ENCODE peak calls at places on chromosomes 1 and 21, in five cellular contexts. One of them, this sample, is unnamed.
A peak's percentile ranks its signal among the peaks of the same experiment; 100 is the strongest.

GRCh38 chr1:117656202-117656641 is 50.4 kb downstream of the TENT5C start:
- DNase-seq in A549: no peak
- DNase-seq in K562: peak; percentile 80
- DNase-seq in WTC11: no peak
- DNase-seq in HepG2: no peak
- DNase-seq in this sample: peak; percentile 73

GRCh38 chr1:33336580-33336979 is 15.7 kb upstream of the A3GALT2 start:
- DNase-seq in A549: no peak
- DNase-seq in K562: no peak
- DNase-seq in WTC11: no peak
- DNase-seq in HepG2: no peak
- DNase-seq in this sample: no peak

GRCh38 chr1:231272880-231273279 is 31.9 kb downstream of the GNPAT start:
- DNase-seq in A549: no peak
- DNase-seq in K562: no peak
- DNase-seq in WTC11: no peak
- DNase-seq in HepG2: no peak
- DNase-seq in this sample: no peak

GRCh38 chr1:172278478-172278877 is 142.0 kb upstream of the C1orf105 start:
- DNase-seq in A549: no peak
- DNase-seq in K562: no peak
- DNase-seq in WTC11: no peak
- DNase-seq in HepG2: no peak
- DNase-seq in this sample: no peak

GRCh38 chr1:153544453-153545066 is 1.0 kb downstream of the S100A4 start:
- DNase-seq in A549: no peak
- DNase-seq in K562: no peak
- DNase-seq in WTC11: no peak
- DNase-seq in HepG2: no peak
- DNase-seq in this sample: no peak

GRCh38 chr21:42931560-42932235 is 6.3 kb upstream of the ERVH48-1 start:
- DNase-seq in A549: no peak
- DNase-seq in K562: no peak
- DNase-seq in WTC11: no peak
- DNase-seq in HepG2: no peak
- DNase-seq in this sample: no peak

GRCh38 chr1:23111600-23112535 is 56.8 kb downstream of the LUZP1 start:
- DNase-seq in A549: no peak
- DNase-seq in K562: no peak
- DNase-seq in WTC11: no peak
- DNase-seq in HepG2: no peak
- DNase-seq in this sample: no peak

GRCh38 chr1:248858096-248858890 is 592 bp downstream of the ZNF692 start:
- DNase-seq in A549: peak; percentile 76
- DNase-seq in K562: peak; percentile 87
- DNase-seq in WTC11: peak; percentile 81
- DNase-seq in HepG2: peak; percentile 63
- DNase-seq in this sample: no peak

GRCh38 chr1:231667883-231668506 is 41.4 kb downstream of the DISC1 start:
- DNase-seq in A549: no peak
- DNase-seq in K562: no peak
- DNase-seq in WTC11: no peak
- DNase-seq in HepG2: no peak
- DNase-seq in this sample: no peak

GRCh38 chr21:35046880-35047229 is 2.2 kb downstream of the RUNX1 start:
- DNase-seq in A549: no peak
- DNase-seq in K562: no peak
- DNase-seq in WTC11: no peak
- DNase-seq in HepG2: peak; percentile 5
- DNase-seq in this sample: no peak

GRCh38 chr1:112337028-112337531 is 58.9 kb upstream of the CTTNBP2NL start:
- DNase-seq in A549: peak; percentile 44
- DNase-seq in K562: peak; percentile 59
- DNase-seq in WTC11: peak; percentile 44
- DNase-seq in HepG2: peak; percentile 13
- DNase-seq in this sample: no peak

GRCh38 chr1:32894681-32895080 is 6.5 kb downstream of the TMEM54 start:
- DNase-seq in A549: no peak
- DNase-seq in K562: no peak
- DNase-seq in WTC11: no peak
- DNase-seq in HepG2: no peak
- DNase-seq in this sample: no peak

GRCh38 chr1:87115317-87115885 is 201.0 kb downstream of the HS2ST1 start:
- DNase-seq in A549: no peak
- DNase-seq in K562: no peak
- DNase-seq in WTC11: no peak
- DNase-seq in HepG2: no peak
- DNase-seq in this sample: no peak

GRCh38 chr1:198030682-198031081 is 113.5 kb downstream of the LHX9 start:
- DNase-seq in A549: no peak
- DNase-seq in K562: no peak
- DNase-seq in WTC11: no peak
- DNase-seq in HepG2: no peak
- DNase-seq in this sample: no peak

GRCh38 chr1:19010995-19011696 is 54.7 kb upstream of the IFFO2 start:
- DNase-seq in A549: peak; percentile 69
- DNase-seq in K562: peak; percentile 18
- DNase-seq in WTC11: no peak
- DNase-seq in HepG2: peak; percentile 95
- DNase-seq in this sample: peak; percentile 43

GRCh38 chr1:22658385-22659163 is 5.5 kb downstream of the C1QB start:
- DNase-seq in A549: peak; percentile 32
- DNase-seq in K562: no peak
- DNase-seq in WTC11: no peak
- DNase-seq in HepG2: no peak
- DNase-seq in this sample: no peak

GRCh38 chr1:218686258-218686657 is 341.1 kb downstream of the TGFB2 start:
- DNase-seq in A549: no peak
- DNase-seq in K562: no peak
- DNase-seq in WTC11: no peak
- DNase-seq in HepG2: no peak
- DNase-seq in this sample: no peak

GRCh38 chr1:218679391-218679790 is 334.3 kb downstream of the TGFB2 start:
- DNase-seq in A549: no peak
- DNase-seq in K562: no peak
- DNase-seq in WTC11: no peak
- DNase-seq in HepG2: no peak
- DNase-seq in this sample: no peak

GRCh38 chr1:218679988-218680743 is 335.0 kb downstream of the TGFB2 start:
- DNase-seq in A549: no peak
- DNase-seq in K562: no peak
- DNase-seq in WTC11: no peak
- DNase-seq in HepG2: no peak
- DNase-seq in this sample: no peak

GRCh38 chr1:218683224-218683623 is 338.1 kb downstream of the TGFB2 start:
- DNase-seq in A549: no peak
- DNase-seq in K562: no peak
- DNase-seq in WTC11: no peak
- DNase-seq in HepG2: no peak
- DNase-seq in this sample: no peak
- TF ChIP-seq ESRRA in A549: no peak
- TF ChIP-seq ESRRA in K562: no peak
- TF ChIP-seq ESRRA in WTC11: no peak
- TF ChIP-seq ESRRA in HepG2: no peak
- TF ChIP-seq ESRRA in this sample: no peak

GRCh38 chr1:68173283-68174172 is 58.8 kb downstream of the WLS start:
- DNase-seq in A549: no peak
- DNase-seq in K562: no peak
- DNase-seq in WTC11: no peak
- DNase-seq in HepG2: no peak
- DNase-seq in this sample: no peak
- TF ChIP-seq ESRRA in A549: no peak
- TF ChIP-seq ESRRA in K562: no peak
- TF ChIP-seq ESRRA in WTC11: no peak
- TF ChIP-seq ESRRA in HepG2: no peak
- TF ChIP-seq ESRRA in this sample: no peak

GRCh38 chr1:41532206-41532975 is 47.9 kb upstream of the EDN2 start:
- DNase-seq in A549: no peak
- DNase-seq in K562: no peak
- DNase-seq in WTC11: no peak
- DNase-seq in HepG2: no peak
- DNase-seq in this sample: no peak

GRCh38 chr1:41528726-41529605 is 44.5 kb upstream of the EDN2 start:
- DNase-seq in A549: no peak
- DNase-seq in K562: no peak
- DNase-seq in WTC11: no peak
- DNase-seq in HepG2: no peak
- DNase-seq in this sample: no peak

GRCh38 chr1:41529621-41530395 is 45.3 kb upstream of the EDN2 start:
- DNase-seq in A549: no peak
- DNase-seq in K562: peak; percentile 47
- DNase-seq in WTC11: no peak
- DNase-seq in HepG2: no peak
- DNase-seq in this sample: no peak

GRCh38 chr1:41528106-41528505 is 43.6 kb upstream of the EDN2 start:
- DNase-seq in A549: no peak
- DNase-seq in K562: no peak
- DNase-seq in WTC11: no peak
- DNase-seq in HepG2: no peak
- DNase-seq in this sample: no peak

DNA sequence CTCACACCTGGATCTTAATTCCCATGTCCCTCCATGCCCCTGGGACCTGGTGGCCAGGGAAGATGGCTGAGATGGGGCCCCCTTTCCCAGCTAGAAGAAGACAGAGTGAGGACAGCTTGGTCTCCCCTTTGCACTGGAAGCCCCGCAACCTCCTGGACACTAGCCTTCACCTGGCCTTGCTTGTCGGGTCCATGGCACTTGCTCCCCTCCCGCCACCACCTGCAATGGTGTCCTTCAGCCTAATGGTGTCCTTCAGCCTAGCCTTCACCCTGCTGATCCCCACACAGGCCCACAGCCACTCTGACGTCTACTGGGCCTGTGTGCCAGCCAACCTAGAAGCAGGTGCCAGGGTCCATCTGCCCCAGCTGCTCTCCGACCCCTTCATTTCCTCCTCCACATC is 45.9 kb upstream of the EDN2 start:
- DNase-seq in A549: no peak
- DNase-seq in K562: no peak
- DNase-seq in WTC11: no peak
- DNase-seq in HepG2: no peak
- DNase-seq in this sample: no peak
- TF ChIP-seq ESRRA in A549: no peak
- TF ChIP-seq ESRRA in K562: no peak
- TF ChIP-seq ESRRA in WTC11: no peak
- TF ChIP-seq ESRRA in HepG2: no peak
- TF ChIP-seq ESRRA in this sample: no peak

GRCh38 chr1:4689941-4690635 is 35.7 kb downstream of the AJAP1 start:
- DNase-seq in A549: no peak
- DNase-seq in K562: no peak
- DNase-seq in WTC11: no peak
- DNase-seq in HepG2: no peak
- DNase-seq in this sample: no peak
- TF ChIP-seq ESRRA in A549: no peak
- TF ChIP-seq ESRRA in K562: no peak
- TF ChIP-seq ESRRA in WTC11: no peak
- TF ChIP-seq ESRRA in HepG2: no peak
- TF ChIP-seq ESRRA in this sample: no peak

DNA sequence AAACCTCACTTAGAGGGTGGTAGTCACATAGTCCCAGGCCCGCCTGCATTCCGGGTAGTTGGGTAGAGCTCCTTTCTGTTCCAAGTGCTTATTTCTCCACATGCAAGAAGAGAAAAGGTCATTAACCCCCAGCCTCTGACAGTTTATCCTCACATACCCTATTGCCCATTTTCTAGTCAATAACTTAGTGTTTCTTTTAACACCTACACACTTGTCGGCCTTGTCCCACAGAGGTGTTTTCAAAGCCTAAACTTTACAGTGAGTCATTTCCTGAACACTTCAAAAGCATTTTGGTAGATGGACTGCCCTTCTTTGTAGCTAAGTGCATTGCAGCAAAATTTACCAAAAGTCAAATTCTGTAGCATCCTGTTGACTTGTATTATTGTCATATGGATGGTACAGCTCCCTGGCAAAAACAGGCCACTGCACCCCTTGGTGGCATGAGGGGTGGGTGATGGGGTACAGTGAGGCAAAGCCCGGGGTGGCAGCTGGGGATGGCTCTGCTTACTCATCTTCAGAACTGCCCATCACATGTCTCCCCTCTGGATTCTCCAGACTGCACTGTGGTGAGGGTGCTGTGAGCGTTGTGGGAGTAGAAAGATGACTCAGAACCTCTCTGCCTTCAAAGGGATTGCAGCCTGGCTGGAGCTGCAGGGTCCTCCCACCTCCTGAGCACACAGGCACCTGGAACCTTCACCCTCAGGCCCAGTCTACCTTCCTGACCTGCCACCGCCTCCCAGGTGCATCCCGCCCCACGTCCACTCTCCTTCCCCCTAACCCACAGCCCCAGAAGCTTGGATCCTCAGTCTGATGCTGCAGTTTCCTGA is 45.8 kb upstream of the DMRTB1 start:
- DNase-seq in A549: no peak
- DNase-seq in K562: no peak
- DNase-seq in WTC11: no peak
- DNase-seq in HepG2: peak; percentile 16
- DNase-seq in this sample: peak; percentile 60
- TF ChIP-seq ESRRA in A549: no peak
- TF ChIP-seq ESRRA in K562: no peak
- TF ChIP-seq ESRRA in WTC11: no peak
- TF ChIP-seq ESRRA in HepG2: no peak
- TF ChIP-seq ESRRA in this sample: no peak

This sample was measured in GM12878.